ENCODE peak calls at places on chromosomes 13 and 19, in six cellular contexts. One of them, this sample, is unnamed.

GRCh38 chr13:78602561-78603239 is 652 bp downstream of the POU4F1 start:
- DNase-seq in activated T-helper 2 cell treated with anti-CD3 and anti-CD28 coated beads, Interferon-gamma antibody, Interleukin-2, Interleukin-4, amounts not matched to agents 10 μg/mL and 5 μg/mL and 100 μg/mL, durations not matched to agents 14 hours and 24 hours and 36 hours: no peak
- DNase-seq in cerebellar cortex: no peak
- DNase-seq in upper lobe of right lung: no peak
- DNase-seq in GM04503: no peak
- DNase-seq in choroid plexus epithelial cell: no peak
- DNase-seq in this sample: peak

GRCh38 chr13:99050983-99051488 is 73.2 kb upstream of the DOCK9 start:
- DNase-seq in cerebellar cortex: no peak
- DNase-seq in GM04503: no peak
- DNase-seq in activated T-helper 2 cell treated with anti-CD3 and anti-CD28 coated beads, Interferon-gamma antibody, Interleukin-2, Interleukin-4, amounts not matched to agents 10 μg/mL and 5 μg/mL and 100 μg/mL, durations not matched to agents 14 hours and 24 hours and 36 hours: no peak
- DNase-seq in upper lobe of right lung: no peak
- DNase-seq in choroid plexus epithelial cell: no peak
- DNase-seq in this sample: no peak

GRCh38 chr19:15354557-15355296 is 22.4 kb upstream of the BRD4 start:
- DNase-seq in cerebellar cortex: no peak
- DNase-seq in upper lobe of right lung: no peak
- DNase-seq in GM04503: no peak
- DNase-seq in choroid plexus epithelial cell: no peak
- DNase-seq in activated T-helper 2 cell treated with anti-CD3 and anti-CD28 coated beads, Interferon-gamma antibody, Interleukin-2, Interleukin-4, amounts not matched to agents 10 μg/mL and 5 μg/mL and 100 μg/mL, durations not matched to agents 14 hours and 24 hours and 36 hours: no peak
- DNase-seq in this sample: no peak

GRCh38 chr19:51034704-51035103 is at the start of gene KLK12:
- DNase-seq in choroid plexus epithelial cell: no peak
- DNase-seq in cerebellar cortex: no peak
- DNase-seq in activated T-helper 2 cell treated with anti-CD3 and anti-CD28 coated beads, Interferon-gamma antibody, Interleukin-2, Interleukin-4, amounts not matched to agents 10 μg/mL and 5 μg/mL and 100 μg/mL, durations not matched to agents 14 hours and 24 hours and 36 hours: no peak
- DNase-seq in upper lobe of right lung: no peak
- DNase-seq in GM04503: no peak
- DNase-seq in this sample: no peak

GRCh38 chr19:12665646-12666304 is 767 bp downstream of the MAN2B1 start:
- DNase-seq in GM04503: no peak
- DNase-seq in activated T-helper 2 cell treated with anti-CD3 and anti-CD28 coated beads, Interferon-gamma antibody, Interleukin-2, Interleukin-4, amounts not matched to agents 10 μg/mL and 5 μg/mL and 100 μg/mL, durations not matched to agents 14 hours and 24 hours and 36 hours: no peak
- DNase-seq in choroid plexus epithelial cell: no peak
- DNase-seq in cerebellar cortex: no peak
- DNase-seq in upper lobe of right lung: no peak
- DNase-seq in this sample: peak

GRCh38 chr13:98438246-98439135 is 138.4 kb downstream of the STK24 start:
- DNase-seq in GM04503: no peak
- DNase-seq in activated T-helper 2 cell treated with anti-CD3 and anti-CD28 coated beads, Interferon-gamma antibody, Interleukin-2, Interleukin-4, amounts not matched to agents 10 μg/mL and 5 μg/mL and 100 μg/mL, durations not matched to agents 14 hours and 24 hours and 36 hours: no peak
- DNase-seq in upper lobe of right lung: no peak
- DNase-seq in cerebellar cortex: no peak
- DNase-seq in choroid plexus epithelial cell: no peak
- DNase-seq in this sample: no peak

GRCh38 chr13:44703371-44703770 is 127.2 kb upstream of the TSC22D1 start:
- DNase-seq in activated T-helper 2 cell treated with anti-CD3 and anti-CD28 coated beads, Interferon-gamma antibody, Interleukin-2, Interleukin-4, amounts not matched to agents 10 μg/mL and 5 μg/mL and 100 μg/mL, durations not matched to agents 14 hours and 24 hours and 36 hours: no peak
- DNase-seq in GM04503: peak
- DNase-seq in choroid plexus epithelial cell: peak
- DNase-seq in upper lobe of right lung: no peak
- DNase-seq in cerebellar cortex: no peak
- DNase-seq in this sample: no peak

GRCh38 chr13:95099541-95099940 is 201.7 kb downstream of the ABCC4 start:
- DNase-seq in upper lobe of right lung: no peak
- DNase-seq in cerebellar cortex: no peak
- DNase-seq in choroid plexus epithelial cell: peak
- DNase-seq in activated T-helper 2 cell treated with anti-CD3 and anti-CD28 coated beads, Interferon-gamma antibody, Interleukin-2, Interleukin-4, amounts not matched to agents 10 μg/mL and 5 μg/mL and 100 μg/mL, durations not matched to agents 14 hours and 24 hours and 36 hours: no peak
- DNase-seq in GM04503: no peak
- DNase-seq in this sample: no peak

GRCh38 chr13:66689037-66689619 is 541.0 kb downstream of the PCDH9 start:
- DNase-seq in GM04503: no peak
- DNase-seq in cerebellar cortex: no peak
- DNase-seq in activated T-helper 2 cell treated with anti-CD3 and anti-CD28 coated beads, Interferon-gamma antibody, Interleukin-2, Interleukin-4, amounts not matched to agents 10 μg/mL and 5 μg/mL and 100 μg/mL, durations not matched to agents 14 hours and 24 hours and 36 hours: no peak
- DNase-seq in upper lobe of right lung: no peak
- DNase-seq in choroid plexus epithelial cell: peak
- DNase-seq in this sample: no peak

GRCh38 chr13:41193919-41194824 is at the start of gene KBTBD7:
- DNase-seq in GM04503: peak
- DNase-seq in upper lobe of right lung: peak
- DNase-seq in choroid plexus epithelial cell: peak
- DNase-seq in cerebellar cortex: peak
- DNase-seq in activated T-helper 2 cell treated with anti-CD3 and anti-CD28 coated beads, Interferon-gamma antibody, Interleukin-2, Interleukin-4, amounts not matched to agents 10 μg/mL and 5 μg/mL and 100 μg/mL, durations not matched to agents 14 hours and 24 hours and 36 hours: peak
- DNase-seq in this sample: peak

This sample was measured in spleen.